ENCODE peak calls at places on chromosome 11, in four cellular contexts. V is CD8-positive, alpha-beta memory T cell; I is dorsolateral prefrontal cortex; H is RPMI7951. B is an unnamed sample.

GRCh38 chr11:93031386-93031785 is 61.9 kb downstream of the MTNR1B start:
- DNase-seq in H (peak), V (no peak), I (no peak), B (no peak)

GRCh38 chr11:27228232-27228631 is 134.8 kb downstream of the CCDC34 start:
- DNase-seq in H (no peak), V (no peak), I (no peak), B (peak)

GRCh38 chr11:26753738-26754504 is 32.1 kb upstream of the SLC5A12 start:
- DNase-seq in I (peak), H (peak), V (no peak), B (peak)

GRCh38 chr11:27211370-27212127 is 151.5 kb downstream of the CCDC34 start:
- DNase-seq in H (no peak), V (no peak), I (no peak), B (no peak)

GRCh38 chr11:85805387-85805786 is 5.6 kb downstream of the SYTL2 start:
- DNase-seq in I (no peak), V (no peak), H (peak), B (no peak)

GRCh38 chr11:113376156-113376555 is 11.4 kb upstream of the ANKK1 start:
- DNase-seq in V (no peak), H (no peak), I (no peak), B (peak)

GRCh38 chr11:65793625-65794400 is 7.0 kb downstream of the OVOL1 start:
- DNase-seq in I (no peak), V (no peak), H (no peak), B (no peak)

GRCh38 chr11:86193297-86194095 is 51.1 kb upstream of the EED start:
- DNase-seq in H (peak), I (peak), V (peak), B (peak)

GRCh38 chr11:37076866-37077265 is 478.8 kb upstream of the RAG2 start:
- DNase-seq in H (no peak), V (no peak), I (no peak), B (no peak)

GRCh38 chr11:74696932-74697687 is 34.1 kb downstream of the CHRDL2 start:
- DNase-seq in I (no peak), V (no peak), H (no peak), B (no peak)

GRCh38 chr11:122044086-122044485 is 71.9 kb downstream of the BLID start:
- DNase-seq in I (no peak), V (no peak), H (peak), B (no peak)

GRCh38 chr11:76073716-76074115 is 132.6 kb downstream of the WNT11 start:
- DNase-seq in H (peak), I (no peak), V (no peak), B (no peak)

GRCh38 chr11:47426062-47426956 is at the start of gene PSMC3:
- DNase-seq in V (peak), I (peak), H (peak), B (peak)

GRCh38 chr11:45673441-45673840 is 8.0 kb upstream of the CHST1 start:
- DNase-seq in H (no peak), V (no peak), I (no peak), B (no peak)

GRCh38 chr11:76665172-76665571 is 5.4 kb downstream of the LRRC32 start:
- DNase-seq in I (no peak), H (no peak), V (no peak), B (no peak)

GRCh38 chr11:108453207-108453835 is 14.0 kb downstream of the C11orf65 start:
- DNase-seq in H (no peak), V (no peak), I (no peak), B (no peak)

GRCh38 chr11:119488256-119488995 is 65.5 kb upstream of the THY1 start:
- DNase-seq in H (no peak), I (no peak), V (no peak), B (no peak)

GRCh38 chr11:109508185-109508584 is 86.2 kb downstream of the C11orf87 start:
- DNase-seq in H (no peak), I (no peak), V (no peak), B (peak)

GRCh38 chr11:116870054-116870453 is 32.6 kb upstream of the APOA1 start:
- DNase-seq in V (no peak), H (no peak), I (no peak), B (no peak)

GRCh38 chr11:66112041-66112491 is 42.0 kb downstream of the PACS1 start:
- DNase-seq in V (no peak), H (no peak), I (no peak), B (no peak)

GRCh38 chr11:122394326-122394725 is 261.2 kb upstream of the UBASH3B start:
- DNase-seq in H (no peak), V (no peak), I (peak), B (peak)

GRCh38 chr11:6667733-6668374 is 12.2 kb upstream of the DCHS1 start:
- DNase-seq in H (peak), I (no peak), V (no peak), B (peak)

B was measured in NCI-H446 treated with DMSO at 0.1 percent for 48 hours.